ENCODE peak calls at places on chromosomes 12 and 14, in seven cellular contexts. P, D, V, I, K, Q and W are unnamed samples.

GRCh38 chr12:87778065-87778464 is 251.1 kb downstream of the C12orf50 start:
- DNase-seq in K (no peak), P (no peak), D (no peak), V (no peak), I (no peak), Q (no peak), W (no peak)

GRCh38 chr12:29700761-29701481 is 82.8 kb downstream of the TMTC1 start:
- DNase-seq in V (no peak), D (no peak), I (no peak), K (no peak), Q (no peak), P (no peak), W (no peak)

GRCh38 chr12:52402873-52403510 is 3.1 kb downstream of the KRT82 start:
- DNase-seq in V (no peak), I (no peak), K (no peak), P (no peak), Q (no peak), D (no peak), W (no peak)

GRCh38 chr14:84036863-84037262 is 1493.1 kb upstream of the FLRT2 start:
- DNase-seq in K (no peak), D (no peak), V (no peak), P (no peak), I (no peak), Q (peak; percentile 62), W (no peak)

GRCh38 chr12:12716151-12716844 is 870 bp upstream of the CDKN1B start:
- DNase-seq in K (no peak), I (no peak), P (no peak), D (no peak), V (no peak), Q (peak; percentile 51), W (peak; percentile 32)

GRCh38 chr12:3470296-3470695 is 20.7 kb upstream of the PRMT8 start:
- DNase-seq in Q (no peak), K (no peak), I (no peak), D (no peak), P (no peak), V (no peak), W (no peak)

GRCh38 chr14:76456200-76456599 is 80.3 kb downstream of the ESRRB start:
- DNase-seq in Q (peak; percentile 9), V (peak; percentile 53), P (no peak), K (peak; percentile 35), D (no peak), I (peak; percentile 67), W (peak; percentile 28)

GRCh38 chr14:105071326-105071725 is 6.1 kb upstream of the GPR132 start:
- DNase-seq in K (no peak), Q (no peak), P (no peak), I (no peak), D (no peak), V (no peak), W (no peak)

GRCh38 chr12:128745772-128746689 is 77.7 kb downstream of the SLC15A4 start:
- DNase-seq in P (no peak), K (no peak), Q (no peak), I (no peak), D (no peak), V (no peak), W (no peak)

GRCh38 chr14:65019944-65020566 is 33.4 kb downstream of the FNTB start:
- DNase-seq in P (no peak), D (no peak), V (peak; percentile 51), Q (peak; percentile 83), I (peak; percentile 82), K (peak; percentile 45), W (peak; percentile 28)

GRCh38 chr12:107385518-107385917 is 292.2 kb upstream of the CRY1 start:
- DNase-seq in D (no peak), Q (no peak), P (no peak), I (no peak), V (no peak), K (no peak), W (no peak)

GRCh38 chr14:100056964-100057817 is 8.0 kb upstream of the EVL start:
- DNase-seq in P (no peak), D (no peak), V (peak; percentile 28), I (peak; percentile 27), K (no peak), Q (peak; percentile 39), W (no peak)

GRCh38 chr12:58592817-58593216 is 327.5 kb downstream of the LRIG3 start:
- DNase-seq in V (no peak), P (no peak), I (no peak), K (no peak), D (no peak), Q (peak; percentile 54), W (no peak)

GRCh38 chr14:51430079-51430478 is 190.0 kb downstream of the TMX1 start:
- DNase-seq in D (no peak), P (no peak), K (no peak), I (no peak), V (no peak), Q (no peak), W (no peak)

GRCh38 chr14:99726538-99727095 is 42.5 kb downstream of the CYP46A1 start:
- DNase-seq in V (no peak), I (no peak), K (no peak), D (peak; percentile 4), P (no peak), Q (no peak), W (no peak)

GRCh38 chr12:108570743-108571603 is 8.6 kb downstream of the ISCU start:
- DNase-seq in Q (peak; percentile 82), I (peak; percentile 30), V (no peak), D (no peak), P (no peak), K (no peak), W (no peak)

GRCh38 chr12:132318618-132319033 is 10.8 kb downstream of the GALNT9 start:
- DNase-seq in I (no peak), V (no peak), D (peak; percentile 17), Q (no peak), P (no peak), K (no peak), W (no peak)

GRCh38 chr12:123900898-123901376 is 71.7 kb downstream of the CCDC92 start:
- DNase-seq in Q (no peak), V (no peak), I (peak; percentile 52), D (no peak), P (no peak), K (no peak), W (no peak)

GRCh38 chr14:20751963-20752562 is 6.4 kb downstream of the EDDM3A start:
- DNase-seq in V (no peak), Q (no peak), K (no peak), D (no peak), P (no peak), I (no peak), W (no peak)

GRCh38 chr12:60070541-60070940 is 474.7 kb downstream of the SLC16A7 start:
- DNase-seq in D (no peak), V (no peak), K (no peak), Q (no peak), I (no peak), P (no peak), W (no peak)

DNA sequence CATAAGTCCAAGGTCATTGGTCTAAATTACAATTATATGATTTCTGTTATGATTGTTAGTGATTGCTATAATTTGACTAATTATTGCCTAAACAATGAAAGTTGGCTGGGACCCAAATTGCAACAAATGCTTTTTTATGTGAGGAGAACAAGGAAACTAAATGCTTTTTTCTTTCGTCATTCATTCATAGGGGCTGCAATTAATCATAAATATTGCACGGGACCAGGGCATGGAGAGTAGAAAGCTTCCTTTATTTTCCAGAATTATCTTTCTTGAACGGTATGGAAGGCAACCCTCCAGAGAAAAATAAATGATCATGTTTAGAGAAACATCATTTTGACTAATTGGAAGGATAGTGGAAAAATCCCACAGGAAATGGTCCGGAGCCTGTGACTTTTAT is 32.6 kb upstream of the ARHGAP5 start:
- DNase-seq in P (no peak), V (no peak), D (no peak), K (no peak), Q (no peak), I (no peak), W (no peak)
- H3K27ac ChIP-seq in P (no peak overlapping the region), V (no peak overlapping the region), D (no peak overlapping the region), K (no peak overlapping the region), Q (no peak overlapping the region), I (no peak overlapping the region), W (no peak overlapping the region)

DNA sequence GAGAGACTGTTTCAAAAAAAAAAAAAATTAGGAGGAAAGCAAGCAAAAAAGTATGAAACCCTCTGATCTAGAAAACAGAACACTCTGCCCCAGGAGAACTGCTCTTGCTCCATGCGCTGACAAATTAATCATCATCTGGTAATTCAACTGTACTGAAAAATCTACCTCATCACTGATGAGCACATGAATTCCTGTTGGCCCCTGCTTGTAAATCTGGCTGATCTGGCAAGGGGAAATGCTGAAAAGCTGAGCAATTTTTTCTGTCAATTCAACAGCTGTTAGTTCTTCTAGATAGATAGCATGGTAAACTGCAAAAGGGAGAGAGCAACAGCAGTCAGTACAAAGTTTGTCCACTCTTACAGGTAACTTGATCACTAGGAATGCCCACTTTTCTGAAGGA is 15.2 kb upstream of the CSRNP2 start:
- DNase-seq in Q (no peak), K (no peak), V (no peak), P (no peak), D (no peak), I (no peak), W (no peak)
- H3K27ac ChIP-seq in Q (no peak overlapping the region), K (no peak overlapping the region), V (no peak overlapping the region), P (no peak overlapping the region), D (no peak overlapping the region), I (no peak overlapping the region), W (no peak overlapping the region)

GRCh38 chr12:19896534-19896933 is 457.2 kb downstream of the AEBP2 start:
- DNase-seq in V (no peak), K (no peak), P (no peak), Q (no peak), D (no peak), I (no peak), W (no peak)
- H3K27ac ChIP-seq in V (no peak overlapping the region), K (no peak overlapping the region), P (peak overlapping the region; percentile 71), Q (no peak overlapping the region), D (no peak overlapping the region), I (no peak overlapping the region), W (peak overlapping the region; percentile 54)

GRCh38 chr14:85471156-85471555 is 58.8 kb upstream of the FLRT2 start:
- DNase-seq in I (no peak), V (no peak), D (no peak), Q (peak; percentile 26), K (no peak), P (no peak), W (no peak)

GRCh38 chr14:85466678-85467077 is 63.3 kb upstream of the FLRT2 start:
- DNase-seq in Q (no peak), D (no peak), V (no peak), I (no peak), P (no peak), K (no peak), W (no peak)

GRCh38 chr14:85464135-85464534 is 65.8 kb upstream of the FLRT2 start:
- DNase-seq in P (no peak), D (no peak), K (no peak), V (no peak), Q (no peak), I (no peak), W (no peak)

GRCh38 chr14:85471744-85472143 is 58.2 kb upstream of the FLRT2 start:
- DNase-seq in V (peak; percentile 66), K (peak; percentile 62), D (no peak), Q (peak; percentile 89), P (no peak), I (no peak), W (no peak)

GRCh38 chr14:85468815-85469214 is 61.1 kb upstream of the FLRT2 start:
- DNase-seq in D (no peak), P (no peak), I (no peak), K (no peak), V (no peak), Q (no peak), W (no peak)
- H3K27ac ChIP-seq in D (no peak overlapping the region), P (no peak overlapping the region), I (no peak overlapping the region), K (no peak overlapping the region), V (no peak overlapping the region), Q (no peak overlapping the region), W (no peak overlapping the region)

GRCh38 chr14:91343051-91343450 is 74.6 kb downstream of the CCDC88C start:
- DNase-seq in D (no peak), K (no peak), V (no peak), P (no peak), Q (no peak), I (no peak), W (no peak)
- H3K27ac ChIP-seq in D (no peak overlapping the region), K (no peak overlapping the region), V (no peak overlapping the region), P (no peak overlapping the region), Q (no peak overlapping the region), I (no peak overlapping the region), W (no peak overlapping the region)